ENCODE peak calls at places on chromosomes 12 and 14, in six cellular contexts. H, I, E, V, B and R are unnamed samples.

GRCh38 chr12:104930388-104931326 is 27.4 kb downstream of the SLC41A2 start:
- DNase-seq in H (no peak), I (peak; percentile 3), E (no peak), V (no peak), B (no peak), R (peak; percentile 21)

GRCh38 chr14:26138764-26139445 is 458.9 kb downstream of the NOVA1 start:
- DNase-seq in H (no peak), I (no peak), E (no peak), V (no peak), B (no peak), R (no peak)

GRCh38 chr14:36582011-36582873 is at the start of gene NKX2-8:
- DNase-seq in H (peak; percentile 61), I (no peak), E (peak; percentile 49), V (no peak), B (no peak), R (peak; percentile 33)

GRCh38 chr12:104232609-104233280 is 17.2 kb downstream of the TXNRD1 start:
- DNase-seq in H (no peak), I (no peak), E (no peak), V (no peak), B (no peak), R (no peak)

GRCh38 chr12:10392394-10392930 is 2.6 kb upstream of the KLRK1 start:
- DNase-seq in H (no peak), I (no peak), E (peak; percentile 15), V (no peak), B (no peak), R (peak; percentile 99)

GRCh38 chr12:84911331-84912190 is 1.0 kb downstream of the SLC6A15 start:
- DNase-seq in H (peak; percentile 88), I (no peak), E (peak; percentile 67), V (peak; percentile 48), B (peak; percentile 84), R (peak; percentile 72)

GRCh38 chr12:116389990-116390655 is 112.6 kb upstream of the MED13L start:
- DNase-seq in H (no peak), I (no peak), E (peak; percentile 64), V (no peak), B (no peak), R (no peak)

GRCh38 chr14:61661471-61661988 is 33.8 kb upstream of the HIF1A start:
- DNase-seq in H (no peak), I (no peak), E (no peak), V (no peak), B (no peak), R (no peak)

GRCh38 chr12:70849265-70849960 is 71.1 kb downstream of the PTPRR start:
- DNase-seq in H (no peak), I (peak; percentile 2), E (peak; percentile 4), V (no peak), B (no peak), R (peak; percentile 90)

GRCh38 chr12:33813536-33813935 is 208.8 kb upstream of the ALG10 start:
- DNase-seq in H (no peak), I (no peak), E (no peak), V (no peak), B (no peak), R (no peak)

GRCh38 chr14:81401420-81402122 is 1.4 kb upstream of the STON2 start:
- DNase-seq in H (no peak), I (no peak), E (peak; percentile 22), V (no peak), B (no peak), R (no peak)

GRCh38 chr14:48970995-48971394 is 615.2 kb downstream of the RPS29 start:
- DNase-seq in H (no peak), I (no peak), E (no peak), V (no peak), B (no peak), R (peak; percentile 3)

GRCh38 chr14:103550451-103551337 is 11.8 kb downstream of the BAG5 start:
- DNase-seq in H (no peak), I (no peak), E (no peak), V (no peak), B (no peak), R (no peak)

GRCh38 chr14:22276913-22277816 is 311.9 kb downstream of the DAD1 start:
- DNase-seq in H (no peak), I (peak; percentile 46), E (no peak), V (no peak), B (no peak), R (peak; percentile 35)

GRCh38 chr14:31001339-31001658 is 24.1 kb upstream of the AP4S1 start:
- DNase-seq in H (no peak), I (no peak), E (no peak), V (no peak), B (no peak), R (no peak)

GRCh38 chr14:59961518-59962062 is 41.6 kb downstream of the LRRC9 start:
- DNase-seq in H (no peak), I (no peak), E (no peak), V (no peak), B (no peak), R (no peak)

GRCh38 chr14:73058224-73058922 is at the start of gene RBM25:
- DNase-seq in H (peak; percentile 98), I (peak; percentile 98), E (peak; percentile 98), V (peak; percentile 98), B (peak; percentile 96), R (peak; percentile 99)

GRCh38 chr14:65286443-65286842 is 126.1 kb upstream of the FUT8 start:
- DNase-seq in H (no peak), I (peak; percentile 44), E (peak; percentile 32), V (no peak), B (no peak), R (no peak)

DNA sequence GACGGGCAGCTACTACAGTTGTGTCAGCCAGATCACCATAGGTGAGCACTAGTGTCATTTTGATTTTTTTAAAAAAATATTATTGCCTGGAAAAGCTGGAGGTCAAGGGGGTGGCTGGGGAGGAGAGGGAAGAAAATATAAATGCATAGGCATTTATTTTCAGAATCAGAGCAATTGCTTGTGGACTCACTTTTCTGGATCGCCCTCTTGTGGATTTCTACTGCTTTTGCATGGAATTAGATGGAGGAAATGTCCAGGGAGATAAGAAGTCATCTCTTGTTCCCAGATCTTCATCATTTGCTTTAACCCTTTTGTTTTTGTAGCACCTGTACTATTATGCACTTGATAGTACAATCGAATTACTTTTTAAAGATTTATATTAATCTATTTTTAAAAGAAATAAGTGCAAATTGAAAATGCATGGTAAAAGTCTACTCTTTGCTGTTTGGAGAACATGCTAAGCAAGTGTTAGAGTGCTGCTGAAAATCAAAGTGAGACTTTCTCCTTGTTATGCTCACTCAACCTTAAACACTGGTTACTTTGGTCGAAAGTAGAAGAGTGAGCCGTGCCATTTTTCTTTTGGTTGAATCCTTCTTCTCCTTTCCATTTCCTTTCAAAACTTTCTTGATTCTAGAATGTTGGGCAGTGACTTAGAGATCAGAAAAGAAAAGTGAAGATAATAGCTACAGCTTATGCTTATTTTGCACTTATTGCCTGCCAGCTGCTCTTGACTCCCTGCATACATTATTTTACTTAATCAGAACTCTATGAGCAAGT is 60.6 kb upstream of the ANO4 start:
- DNase-seq in H (no peak), I (peak; percentile 20), E (peak; percentile 17), V (no peak), B (no peak), R (peak; percentile 63)
- TF ChIP-seq CTCF in H (peak; percentile 56), I (peak; percentile 56), E (peak; percentile 64), V (peak; percentile 43), B (peak; percentile 76), R (peak; percentile 68)

DNA sequence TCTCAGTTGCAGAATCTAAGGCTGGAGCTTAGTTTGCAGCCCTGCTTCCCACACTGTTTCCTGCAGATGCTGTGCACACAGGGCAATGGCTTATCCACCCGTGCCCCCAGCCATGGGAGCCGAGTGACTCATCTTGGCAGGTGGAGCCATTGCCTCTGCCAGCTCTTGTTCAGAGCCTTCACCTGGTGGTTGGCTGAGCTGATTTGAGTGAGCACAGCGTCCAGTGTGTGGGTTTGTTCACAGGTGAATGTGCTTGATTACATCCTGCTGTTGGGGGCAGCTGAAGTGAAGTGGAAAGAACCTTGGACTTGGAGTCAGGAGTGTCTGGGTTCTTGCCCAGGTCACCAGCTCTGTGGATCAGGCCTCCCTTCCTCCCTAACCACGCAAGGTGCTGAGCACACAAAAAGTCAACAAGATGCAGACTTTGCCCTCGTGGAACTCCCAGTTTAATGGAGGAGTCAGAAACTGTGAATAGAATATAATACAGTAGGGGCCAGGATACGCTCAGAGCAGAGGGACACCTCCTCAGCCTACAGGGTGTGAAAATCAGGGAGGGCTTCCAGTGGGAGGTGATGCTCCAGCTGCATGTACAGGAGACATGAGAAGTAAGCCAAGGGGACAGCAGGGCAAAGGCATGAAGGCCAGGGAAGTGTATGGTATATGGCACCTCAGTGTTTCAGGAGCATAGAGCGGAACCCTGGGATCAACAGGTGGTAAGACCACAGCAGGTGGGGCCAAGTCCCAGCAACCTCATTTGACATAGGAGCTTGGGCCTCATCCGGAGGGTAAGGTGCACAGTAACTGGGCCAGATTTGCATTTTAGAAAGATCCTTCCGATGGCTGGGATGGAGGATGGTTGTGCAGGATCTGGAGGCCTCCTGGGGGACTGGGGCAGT is 22.8 kb downstream of the JDP2 start:
- DNase-seq in H (no peak), I (peak; percentile 61), E (no peak), V (peak; percentile 82), B (no peak), R (no peak)
- H3K4me1 ChIP-seq in H (peaks cover 43% of the 10 kb centered on the region), I (peaks cover 46% of the 10 kb centered on the region), E (peaks cover 84% of the 10 kb centered on the region), V (peaks cover 18% of the 10 kb centered on the region), B (no peaks in the 10 kb centered on the region), R (peaks cover 21% of the 10 kb centered on the region)

GRCh38 chr12:25960176-25960575 is 1.7 kb downstream of the RASSF8 start:
- DNase-seq in H (peak; percentile 46), I (no peak), E (peak; percentile 12), V (no peak), B (peak; percentile 23), R (peak; percentile 35)
- TF ChIP-seq CTCF in H (no peak), I (no peak), E (no peak), V (no peak), B (peak; percentile 42), R (peak; percentile 32)

GRCh38 chr14:101852785-101853184 is 91.3 kb downstream of the PPP2R5C start:
- DNase-seq in H (no peak), I (no peak), E (no peak), V (no peak), B (no peak), R (no peak)

GRCh38 chr14:101851183-101851582 is 89.7 kb downstream of the PPP2R5C start:
- DNase-seq in H (no peak), I (no peak), E (no peak), V (no peak), B (no peak), R (no peak)

GRCh38 chr14:101851716-101852395 is 90.3 kb downstream of the PPP2R5C start:
- DNase-seq in H (no peak), I (no peak), E (no peak), V (no peak), B (no peak), R (no peak)

GRCh38 chr14:101849125-101849524 is 87.6 kb downstream of the PPP2R5C start:
- DNase-seq in H (no peak), I (no peak), E (no peak), V (peak; percentile 47), B (no peak), R (no peak)

DNA sequence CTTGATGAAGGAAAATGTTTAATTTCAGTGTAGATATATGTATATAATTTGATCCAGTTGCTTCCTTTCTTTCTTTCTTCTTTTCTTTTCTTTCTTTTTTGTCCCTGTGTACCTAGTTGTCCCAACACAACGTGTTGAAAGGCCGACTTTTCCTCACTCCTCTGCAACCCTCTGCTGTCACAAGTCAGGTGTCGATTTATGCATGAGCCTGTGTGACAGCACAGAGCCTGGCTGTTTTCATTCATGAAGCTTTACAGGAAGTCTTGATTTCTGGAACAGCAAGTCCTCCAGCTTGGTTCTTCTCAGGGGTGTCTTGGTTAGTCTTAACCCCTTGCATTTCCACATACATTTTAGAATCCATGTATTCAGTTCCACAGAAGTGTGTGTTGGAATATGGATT is 88.1 kb downstream of the PPP2R5C start:
- DNase-seq in H (no peak), I (no peak), E (no peak), V (no peak), B (no peak), R (no peak)
- H3K4me1 ChIP-seq in H (peaks cover 9% of the 10 kb centered on the region), I (no peaks in the 10 kb centered on the region), E (no peaks in the 10 kb centered on the region), V (peaks cover 11% of the 10 kb centered on the region), B (peaks cover 23% of the 10 kb centered on the region), R (peaks cover 15% of the 10 kb centered on the region)